ENCODE peak calls at places on chromosome 16, in five cellular contexts. Q is sigmoid colon, L is ovary, X is heart left ventricle, P is IMR-90. B is an unnamed sample. For H3K36me3, the result is how much of the 10 kb centered on the place peaks cover.

GRCh38 chr16:9035986-9036385 is 55.5 kb upstream of the HAPSTR1 start:
- DNase-seq in Q (no peak), L (no peak), X (no peak), P (no peak), B (no peak)

GRCh38 chr16:23026777-23027362 is 122.4 kb downstream of the USP31 start:
- DNase-seq in Q (no peak), L (no peak), X (no peak), P (peak), B (no peak)

GRCh38 chr16:21033707-21034106 is 116.9 kb downstream of the DNAH3 start:
- DNase-seq in Q (no peak), L (no peak), X (no peak), P (no peak), B (no peak)

GRCh38 chr16:49625311-49626035 is 230.4 kb downstream of the ZNF423 start:
- DNase-seq in Q (no peak), L (no peak), X (no peak), P (no peak), B (no peak)

GRCh38 chr16:12971216-12971615 is 69.8 kb downstream of the SHISA9 start:
- DNase-seq in Q (no peak), L (no peak), X (no peak), P (no peak), B (no peak)

GRCh38 chr16:30184430-30185140 is 1.2 kb downstream of the CORO1A start:
- DNase-seq in Q (peak), L (no peak), X (peak), P (no peak), B (no peak)

GRCh38 chr16:56199164-56199563 is 7.9 kb downstream of the GNAO1 start:
- DNase-seq in Q (no peak), L (no peak), X (no peak), P (no peak), B (no peak)

GRCh38 chr16:87161822-87162676 is 155.1 kb downstream of the C16orf95 start:
- DNase-seq in Q (no peak), L (no peak), X (no peak), P (no peak), B (no peak)

GRCh38 chr16:90020260-90020837 is 1.1 kb upstream of the DBNDD1 start:
- DNase-seq in Q (no peak), L (no peak), X (no peak), P (peak), B (no peak)

GRCh38 chr16:25158401-25158800 is 46.9 kb downstream of the LCMT1 start:
- DNase-seq in Q (no peak), L (no peak), X (no peak), P (peak), B (no peak)

GRCh38 chr16:4369006-4369766 is 2.5 kb upstream of the VASN start:
- DNase-seq in Q (no peak), L (no peak), X (no peak), P (peak), B (no peak)

GRCh38 chr16:86222965-86223551 is 287.3 kb upstream of the FOXF1 start:
- DNase-seq in Q (peak), L (no peak), X (no peak), P (peak), B (no peak)

GRCh38 chr16:1434644-1435592 is 4.0 kb downstream of the PERCC1 start:
- DNase-seq in Q (no peak), L (no peak), X (no peak), P (no peak), B (no peak)

GRCh38 chr16:28320741-28321140 is 28.4 kb downstream of the SBK1 start:
- DNase-seq in Q (no peak), L (no peak), X (no peak), P (no peak), B (no peak)

GRCh38 chr16:26475579-26475978 is 591.1 kb upstream of the C16orf82 start:
- DNase-seq in Q (no peak), L (no peak), X (no peak), P (no peak), B (no peak)

GRCh38 chr16:77679901-77680300 is 42.4 kb upstream of the NUDT7 start:
- DNase-seq in Q (no peak), L (no peak), X (no peak), P (no peak), B (no peak)

GRCh38 chr16:77683845-77684526 is 38.3 kb upstream of the NUDT7 start:
- DNase-seq in Q (no peak), L (no peak), X (no peak), P (no peak), B (no peak)

GRCh38 chr16:77680496-77680895 is 41.8 kb upstream of the NUDT7 start:
- DNase-seq in Q (no peak), L (no peak), X (no peak), P (no peak), B (no peak)

GRCh38 chr16:77679336-77679735 is 43.0 kb upstream of the NUDT7 start:
- DNase-seq in Q (no peak), L (no peak), X (no peak), P (no peak), B (no peak)

DNA sequence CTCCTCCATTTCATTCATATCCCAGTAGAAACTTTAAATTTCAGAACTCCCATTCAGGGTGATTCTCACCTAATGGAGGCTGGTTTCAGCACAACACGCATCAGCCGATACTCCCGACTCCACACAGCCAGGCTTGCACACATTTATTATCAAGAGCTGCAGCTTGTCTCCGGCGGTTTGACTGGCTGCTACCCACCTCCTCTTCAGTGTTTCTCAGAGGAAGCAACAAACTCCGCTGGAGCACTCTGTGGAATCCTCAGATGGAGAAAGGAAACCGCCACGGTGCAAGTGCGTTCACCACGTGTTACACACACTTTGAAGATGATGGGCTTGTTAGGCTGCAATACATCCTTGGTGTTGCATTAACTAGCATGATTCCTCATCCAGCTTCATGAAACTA is 39.7 kb upstream of the NUDT7 start:
- DNase-seq in Q (no peak), L (no peak), X (no peak), P (no peak), B (no peak)
- H3K36me3 ChIP-seq in Q (under half), L (under half), X (under half), P (under half), B (under half)

GRCh38 chr16:73082608-73083007 is 34.7 kb upstream of the ZFHX3 start:
- DNase-seq in Q (peak), L (no peak), X (no peak), P (peak), B (no peak)
- H3K27ac ChIP-seq in Q (peak), L (no peak), X (no peak), P (peak), B (peak)

DNA sequence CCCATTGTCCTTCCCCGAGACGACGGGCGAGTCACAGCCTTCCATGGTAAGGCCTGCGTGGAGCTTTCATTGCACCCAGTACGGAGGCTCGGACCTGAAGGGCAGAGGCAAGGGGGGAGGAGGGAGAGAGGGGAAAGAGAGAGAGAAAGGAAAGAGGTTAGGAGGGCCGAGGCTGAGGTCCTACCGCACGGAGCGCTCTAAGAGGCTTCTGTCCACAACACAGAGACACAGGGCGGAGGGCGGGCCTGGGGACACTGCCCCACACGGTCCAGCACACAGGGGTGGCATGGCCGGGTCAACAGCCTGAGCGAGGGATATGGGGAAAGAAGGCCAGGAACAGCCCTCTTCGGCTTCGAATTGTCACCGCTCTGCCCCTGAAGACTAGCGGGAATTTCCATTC is 87.8 kb downstream of the ZFHX3 start:
- DNase-seq in Q (no peak), L (no peak), X (no peak), P (no peak), B (no peak)
- TF ChIP-seq POLR2A in Q (no peak), L (no peak), X (no peak), P (no peak), B (no peak)

GRCh38 chr16:88809676-88810165 is 2.0 kb downstream of the APRT start:
- DNase-seq in Q (no peak), L (no peak), X (no peak), P (no peak), B (no peak)

GRCh38 chr16:88806491-88807111 is 3.0 kb downstream of the CDT1 start:
- DNase-seq in Q (no peak), L (no peak), X (no peak), P (no peak), B (no peak)

GRCh38 chr16:88809068-88809675 is 2.6 kb downstream of the APRT start:
- DNase-seq in Q (no peak), L (no peak), X (no peak), P (no peak), B (no peak)

GRCh38 chr16:88807142-88807625 is 3.6 kb downstream of the CDT1 start:
- DNase-seq in Q (no peak), L (no peak), X (no peak), P (no peak), B (no peak)

DNA sequence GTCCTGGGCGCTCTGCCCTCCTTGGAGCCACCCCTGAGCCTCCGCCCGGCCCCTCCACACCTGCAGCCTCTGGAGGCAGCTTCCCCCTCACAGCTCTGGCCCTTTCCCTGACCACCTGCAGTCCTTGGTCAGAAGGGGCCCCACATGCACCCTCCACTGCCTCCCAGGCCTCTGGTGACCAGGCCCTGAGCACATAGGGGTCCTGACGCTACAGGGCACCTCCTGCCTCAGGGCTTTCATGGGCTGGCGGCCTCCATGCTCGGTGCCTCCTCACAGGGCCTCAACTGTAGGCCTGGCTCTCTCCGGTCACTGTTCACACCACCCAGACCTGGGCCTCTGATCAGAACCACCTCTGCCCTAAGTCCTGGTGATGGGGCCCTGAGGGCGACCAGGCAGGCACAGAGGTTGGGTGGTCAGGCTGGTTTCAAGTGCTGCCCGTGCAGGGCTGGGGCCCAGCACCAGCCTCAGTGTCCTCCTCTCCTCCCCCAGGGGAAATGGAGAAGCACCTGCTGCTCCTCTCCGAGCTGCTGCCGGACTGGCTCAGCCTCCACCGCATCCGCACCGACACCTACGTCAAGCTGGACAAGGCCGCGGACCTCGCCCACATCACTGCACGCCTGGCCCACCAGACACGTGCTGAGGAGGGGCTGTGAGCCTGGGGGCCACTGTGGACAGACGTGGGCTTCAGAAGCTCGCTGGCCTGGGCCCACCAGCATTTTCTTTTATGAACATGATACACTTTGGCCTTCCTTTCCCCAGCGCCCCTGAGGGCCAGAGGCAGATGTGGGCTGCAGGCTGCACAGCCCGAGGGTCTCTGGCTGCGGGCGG is 3.9 kb downstream of the APRT start:
- DNase-seq in Q (no peak), L (no peak), X (no peak), P (no peak), B (no peak)
- H3K36me3 ChIP-seq in Q (under half), L (under half), X (under half), P (under half), B (under half)

GRCh38 chr16:2775317-2775716 is 1.8 kb downstream of the ELOB start:
- DNase-seq in Q (no peak), L (no peak), X (no peak), P (no peak), B (no peak)

GRCh38 chr16:2776500-2777139 is 460 bp downstream of the ELOB start:
- DNase-seq in Q (peak), L (no peak), X (no peak), P (no peak), B (no peak)

GRCh38 chr16:2773188-2773968 is 3.7 kb downstream of the ELOB start:
- DNase-seq in Q (no peak), L (no peak), X (no peak), P (peak), B (no peak)

GRCh38 chr16:2775765-2776499 is 1.1 kb downstream of the ELOB start:
- DNase-seq in Q (peak), L (no peak), X (no peak), P (no peak), B (no peak)

DNA sequence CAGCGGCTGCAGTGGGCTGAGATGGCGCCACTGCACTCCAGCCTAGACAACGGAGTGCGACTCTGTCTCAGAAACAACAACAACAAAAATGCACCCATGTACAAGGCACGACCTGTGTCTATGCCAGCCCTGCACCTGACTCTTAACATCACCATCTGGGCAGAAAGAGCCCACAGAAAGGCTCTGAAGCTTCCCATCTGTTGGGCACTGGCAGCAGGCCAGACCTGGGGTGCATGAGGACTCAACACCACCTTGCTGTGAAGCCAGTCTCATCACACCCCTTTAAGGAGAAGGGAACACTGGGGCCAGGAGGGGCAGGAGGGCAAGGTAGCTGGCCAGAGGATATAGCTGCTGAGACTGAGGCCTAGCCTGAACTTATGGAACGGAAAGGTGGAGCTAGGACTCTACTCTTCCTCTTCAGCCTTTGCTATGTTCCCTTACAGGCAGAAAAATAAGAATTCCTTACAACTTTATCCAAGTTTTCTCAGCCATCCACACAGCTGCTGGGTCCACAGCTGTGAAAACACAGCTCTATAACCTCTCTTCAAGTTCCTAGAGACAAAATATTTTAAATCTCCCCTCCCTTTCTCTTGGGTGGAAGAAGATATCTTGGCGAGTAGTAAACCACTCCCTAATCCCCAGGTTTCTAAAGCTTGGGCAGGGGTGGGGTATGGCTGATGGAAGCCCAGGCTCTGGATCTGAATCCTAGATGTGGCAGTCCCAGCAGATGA is 2.8 kb downstream of the ELOB start:
- DNase-seq in Q (no peak), L (no peak), X (no peak), P (no peak), B (no peak)
- H3K27ac ChIP-seq in Q (no peak), L (no peak), X (no peak), P (no peak), B (peak)

B was measured in tibial nerve.